ENCODE peak calls at places on chromosome 17, in six cellular contexts. Q, A, X, G, V and R are unnamed samples.

GRCh38 chr17:43416998-43417891 is 18.5 kb downstream of the ARL4D start:
- DNase-seq in A (no peak), G (no peak), X (no peak), Q (no peak), V (peak), R (no peak)

GRCh38 chr17:76083536-76083935 is 4.6 kb downstream of the ZACN start:
- DNase-seq in X (no peak), V (peak), A (no peak), Q (no peak), G (no peak), R (no peak)

GRCh38 chr17:7211512-7212277 is 7.9 kb downstream of the DLG4 start:
- DNase-seq in Q (no peak), V (no peak), A (no peak), X (no peak), G (peak), R (no peak)

GRCh38 chr17:44610871-44611270 is 45.4 kb upstream of the MEIOC start:
- DNase-seq in A (no peak), Q (no peak), X (no peak), V (no peak), G (no peak), R (no peak)

GRCh38 chr17:45975640-45976295 is 23.3 kb upstream of the STH start:
- DNase-seq in A (no peak), Q (no peak), V (no peak), G (no peak), X (peak), R (no peak)

GRCh38 chr17:57868007-57868774 is 18.3 kb upstream of the MRPS23 start:
- DNase-seq in X (peak), V (peak), G (peak), Q (no peak), A (peak), R (peak)

GRCh38 chr17:13030459-13031305 is 12.9 kb upstream of the ELAC2 start:
- DNase-seq in A (no peak), Q (no peak), G (peak), X (no peak), V (no peak), R (peak)

GRCh38 chr17:39551879-39552278 is 55.8 kb downstream of the NEUROD2 start:
- DNase-seq in A (no peak), Q (no peak), V (no peak), X (no peak), G (no peak), R (no peak)

GRCh38 chr17:78242024-78242742 is 10.8 kb downstream of the TMEM235 start:
- DNase-seq in A (no peak), G (no peak), V (no peak), Q (no peak), X (no peak), R (no peak)

GRCh38 chr17:77753691-77754265 is 204.7 kb upstream of the TNRC6C start:
- DNase-seq in A (no peak), V (no peak), Q (no peak), G (no peak), X (peak), R (no peak)

GRCh38 chr17:38703742-38704644 is 1.1 kb upstream of the MLLT6 start:
- DNase-seq in X (peak), G (peak), A (peak), Q (no peak), V (peak), R (peak)

GRCh38 chr17:78697122-78697845 is 84.8 kb downstream of the CYTH1 start:
- DNase-seq in V (no peak), A (no peak), G (no peak), Q (no peak), X (no peak), R (no peak)

GRCh38 chr17:47917581-47917980 is 21.5 kb downstream of the SP2 start:
- DNase-seq in A (no peak), G (no peak), Q (no peak), X (no peak), V (no peak), R (no peak)

GRCh38 chr17:77908501-77908900 is 50.0 kb upstream of the TNRC6C start:
- DNase-seq in A (no peak), G (no peak), Q (no peak), X (no peak), V (no peak), R (no peak)

GRCh38 chr17:34125010-34125409 is 130.1 kb upstream of the CCL2 start:
- DNase-seq in A (no peak), G (no peak), V (no peak), Q (no peak), X (no peak), R (no peak)

GRCh38 chr17:61211233-61211632 is 188.4 kb upstream of the TBX2 start:
- DNase-seq in Q (no peak), V (no peak), G (no peak), X (no peak), A (no peak), R (no peak)

GRCh38 chr17:47203984-47204721 is 5.0 kb upstream of the MYL4 start:
- DNase-seq in G (no peak), A (no peak), V (no peak), X (no peak), Q (no peak), R (no peak)

GRCh38 chr17:12256380-12256995 is 235.8 kb downstream of the MAP2K4 start:
- DNase-seq in A (peak), Q (peak), V (no peak), G (peak), X (no peak), R (peak)

GRCh38 chr17:28704219-28704858 is 7.3 kb downstream of the PROCA1 start:
- DNase-seq in A (no peak), X (no peak), G (no peak), V (no peak), Q (no peak), R (no peak)

GRCh38 chr17:7048968-7049367 is 5.1 kb upstream of the SLC16A11 start:
- DNase-seq in X (no peak), Q (no peak), V (no peak), A (no peak), G (no peak), R (no peak)

GRCh38 chr17:71516149-71516548 is 604.7 kb upstream of the SOX9 start:
- DNase-seq in G (no peak), X (no peak), V (no peak), Q (no peak), A (no peak), R (no peak)

GRCh38 chr17:73023759-73024158 is 68.7 kb downstream of the SLC39A11 start:
- DNase-seq in G (no peak), Q (no peak), X (no peak), A (no peak), V (no peak), R (no peak)

GRCh38 chr17:63783522-63783921 is 9.6 kb downstream of the DDX42 start:
- DNase-seq in Q (no peak), V (no peak), A (no peak), G (no peak), X (no peak), R (no peak)

GRCh38 chr17:28547623-28548416 is 4.6 kb downstream of the UNC119 start:
- DNase-seq in X (peak), A (peak), V (peak), Q (peak), G (peak), R (peak)

GRCh38 chr17:77645441-77646430 is 312.8 kb upstream of the TNRC6C start:
- DNase-seq in V (no peak), Q (no peak), A (no peak), G (peak), X (peak), R (no peak)

GRCh38 chr17:3920940-3921852 is 4.9 kb upstream of the P2RX1 start:
- DNase-seq in Q (no peak), A (no peak), G (no peak), V (no peak), X (no peak), R (no peak)

GRCh38 chr17:12632785-12633184 is 32.9 kb upstream of the MYOCD start:
- DNase-seq in G (no peak), Q (no peak), V (no peak), A (no peak), X (no peak), R (no peak)

GRCh38 chr17:59074494-59074893 is 32.2 kb downstream of the TRIM37 start:
- DNase-seq in Q (no peak), G (no peak), A (no peak), X (no peak), V (no peak), R (no peak)

GRCh38 chr17:75899353-75899752 is 2.6 kb upstream of the TRIM65 start:
- DNase-seq in X (peak), G (no peak), V (no peak), Q (no peak), A (no peak), R (no peak)

GRCh38 chr17:43839670-43840101 is 6.7 kb upstream of the MPP3 start:
- DNase-seq in G (peak), V (no peak), A (peak), Q (no peak), X (peak), R (no peak)

GRCh38 chr17:19317359-19318095 is 45.0 kb downstream of the B9D1 start:
- DNase-seq in X (peak), A (peak), V (no peak), Q (no peak), G (peak), R (peak)

GRCh38 chr17:57911834-57912673 is 43.2 kb downstream of the CUEDC1 start:
- DNase-seq in Q (no peak), A (peak), X (no peak), G (peak), V (peak), R (no peak)

GRCh38 chr17:28105501-28105900 is 63.0 kb downstream of the NLK start:
- DNase-seq in A (no peak), X (no peak), Q (no peak), G (no peak), V (no peak), R (no peak)

GRCh38 chr17:61235821-61236197 is 163.8 kb upstream of the TBX2 start:
- DNase-seq in X (no peak), Q (no peak), V (no peak), A (no peak), G (no peak), R (no peak)

GRCh38 chr17:57916925-57917858 is 38.0 kb downstream of the CUEDC1 start:
- DNase-seq in X (no peak), V (no peak), A (peak), Q (no peak), G (no peak), R (no peak)

GRCh38 chr17:28575126-28575795 is 1.4 kb downstream of the ALDOC start:
- DNase-seq in A (no peak), X (no peak), V (no peak), G (peak), Q (no peak), R (no peak)

GRCh38 chr17:60169921-60170817 is 20.4 kb downstream of the CA4 start:
- DNase-seq in Q (no peak), V (no peak), X (no peak), A (no peak), G (no peak), R (no peak)

DNA sequence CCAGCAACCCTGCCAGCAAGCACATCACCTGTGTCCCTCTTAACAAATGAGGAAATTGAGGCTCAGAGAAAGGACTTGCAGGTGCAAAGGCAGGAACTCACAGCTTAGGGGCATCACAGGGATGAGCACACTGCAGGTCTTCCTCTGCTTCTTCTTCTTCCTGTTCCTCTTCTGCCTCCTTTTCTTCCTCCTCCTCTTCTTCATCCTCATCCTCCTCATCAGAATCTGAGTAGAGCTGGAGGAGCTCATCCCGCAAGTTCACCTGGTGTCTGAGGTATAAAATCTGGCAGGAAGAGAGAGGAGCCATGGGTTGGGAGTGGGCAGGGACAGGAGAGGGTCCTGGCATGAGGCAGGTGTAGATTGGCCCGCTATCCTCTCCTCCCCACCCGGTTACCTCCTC is 2.6 kb downstream of the HAP1 start:
- DNase-seq in V (no peak), X (no peak), Q (no peak), G (no peak), A (no peak), R (no peak)
- TF ChIP-seq POLR2AphosphoS5 in V (no peak), X (no peak), Q (no peak), G (no peak), A (no peak), R (no peak)

GRCh38 chr17:50101346-50102163 is 6.4 kb downstream of the PDK2 start:
- DNase-seq in A (no peak), X (no peak), V (no peak), Q (no peak), G (peak), R (no peak)
- TF ChIP-seq POLR2AphosphoS5 in A (no peak), X (peak), V (no peak), Q (no peak), G (no peak), R (no peak)

GRCh38 chr17:81931557-81932332 is 4.2 kb upstream of the MAFG start:
- DNase-seq in A (no peak), V (no peak), Q (no peak), X (no peak), G (no peak), R (no peak)
- TF ChIP-seq POLR2AphosphoS5 in A (peak), V (no peak), Q (no peak), X (no peak), G (peak), R (no peak)

GRCh38 chr17:66301864-66302741 is at the start of gene PRKCA:
- DNase-seq in G (peak), V (no peak), A (peak), X (peak), Q (no peak), R (peak)
- TF ChIP-seq POLR2AphosphoS5 in G (peak), V (no peak), A (peak), X (peak), Q (peak), R (no peak)

DNA sequence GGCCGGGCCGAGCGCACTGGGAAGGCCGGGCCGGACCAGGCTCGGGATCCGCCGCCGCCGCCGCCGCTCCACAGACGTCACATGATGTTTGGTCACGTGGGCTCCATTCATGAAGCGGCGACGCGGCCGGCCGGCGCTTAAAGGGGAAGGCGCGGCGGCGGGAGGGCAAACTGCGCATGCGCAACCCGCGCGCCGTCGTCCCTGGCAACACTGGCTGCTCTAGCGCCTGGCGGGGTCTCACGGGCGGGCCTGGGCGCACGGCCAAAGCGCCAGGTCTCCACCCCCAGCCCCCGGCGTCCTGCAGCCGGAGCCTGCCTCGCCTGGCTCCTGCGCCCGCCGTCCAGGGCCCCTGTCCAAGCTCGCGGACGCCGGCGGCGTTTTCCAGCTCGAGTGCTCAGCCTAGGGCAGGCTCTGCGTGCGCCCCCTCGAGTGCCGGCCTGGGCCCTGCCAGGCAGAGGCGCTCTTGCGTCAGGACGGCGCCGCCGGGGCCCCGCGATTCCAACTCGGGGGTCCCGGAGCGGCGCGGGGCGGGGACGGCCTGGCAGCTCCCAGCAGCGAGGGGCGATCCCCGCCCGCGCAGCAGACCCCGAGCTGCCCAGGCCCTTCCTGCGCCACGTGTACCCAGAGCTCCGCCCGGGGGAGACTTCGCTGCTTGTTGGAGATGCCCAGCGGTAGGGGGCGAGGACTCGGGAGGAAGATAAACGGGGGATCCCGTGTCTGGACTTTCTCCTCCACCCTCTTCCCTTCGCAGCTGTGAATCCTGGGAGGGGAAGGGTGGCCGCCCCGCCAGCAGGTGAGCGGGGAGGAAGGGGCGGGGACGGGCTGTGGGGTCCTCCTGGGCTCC is at the start of gene MAFG:
- DNase-seq in A (peak), X (peak), Q (no peak), G (peak), V (peak), R (peak)
- TF ChIP-seq POLR2AphosphoS5 in A (peak), X (peak), Q (peak), G (peak), V (peak), R (no peak)

GRCh38 chr17:49739662-49740271 is 24.2 kb downstream of the FAM117A start:
- DNase-seq in X (peak), A (no peak), V (peak), Q (no peak), G (no peak), R (no peak)
- TF ChIP-seq POLR2AphosphoS5 in X (peak), A (no peak), V (peak), Q (no peak), G (no peak), R (no peak)

DNA sequence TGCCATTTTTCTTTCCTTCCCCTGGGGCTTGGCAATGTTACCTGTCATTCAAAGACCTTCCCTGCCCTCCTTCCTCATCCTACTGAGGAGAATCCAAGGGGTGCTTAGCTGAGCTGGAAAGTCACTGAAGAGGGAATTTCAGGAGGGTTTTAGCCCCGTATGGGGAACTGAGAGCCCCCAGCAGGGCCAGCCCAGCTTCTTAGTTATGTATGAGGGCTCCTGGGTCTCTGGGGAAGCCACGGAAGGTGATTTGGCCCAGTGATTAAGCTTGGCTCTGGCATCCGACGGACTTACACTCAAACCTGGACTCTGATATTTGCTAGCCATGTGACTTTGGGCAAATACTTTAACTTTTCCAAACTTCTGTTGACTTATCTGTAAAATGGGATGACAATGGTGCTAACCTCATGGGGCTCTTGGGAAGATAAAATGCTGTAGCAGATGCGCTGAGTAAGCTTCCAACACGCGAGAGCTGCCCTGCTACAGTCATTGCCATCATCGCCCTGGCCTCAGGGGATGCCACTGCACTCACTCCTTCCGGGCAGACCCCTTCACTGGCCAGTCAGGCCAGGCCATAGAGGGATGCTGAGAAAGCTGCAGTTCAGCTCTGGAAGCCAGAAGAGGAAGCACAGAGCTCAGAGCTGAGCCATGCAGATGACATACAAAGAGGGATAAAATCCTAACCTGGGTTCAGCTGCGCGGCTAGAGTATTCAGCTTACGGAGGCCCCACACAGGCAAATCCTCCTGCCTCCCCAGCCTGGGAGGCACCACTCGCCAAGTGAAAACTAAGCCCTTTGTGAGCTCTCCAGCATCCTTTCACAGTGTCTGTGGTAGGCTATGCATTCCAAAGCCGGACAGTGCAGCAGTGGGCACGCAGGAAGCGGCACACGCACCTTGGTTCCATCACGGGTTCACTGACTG is 44.8 kb upstream of the PIK3R6 start:
- DNase-seq in G (no peak), A (no peak), X (no peak), Q (no peak), V (no peak), R (no peak)
- TF ChIP-seq POLR2AphosphoS5 in G (no peak), A (no peak), X (no peak), Q (no peak), V (no peak), R (peak)